ENCODE peak calls at places on chromosomes 16 and 17, in four cellular contexts. I, V, A and F are unnamed samples. For H3K4me1, the result is how much of the 10 kb centered on the place peaks cover.

GRCh38 chr16:3748307-3748706 is 31.0 kb upstream of the TRAP1 start:
- DNase-seq in I (no peak), V (no peak), A (no peak), F (no peak)

GRCh38 chr17:29733151-29733550 is 110.4 kb upstream of the CORO6 start:
- DNase-seq in I (no peak), V (peak), A (no peak), F (no peak)

GRCh38 chr17:78325076-78325712 is 34.7 kb downstream of the SOCS3 start:
- DNase-seq in I (peak), V (peak), A (no peak), F (no peak)

GRCh38 chr17:27506348-27507218 is 50.3 kb downstream of the KSR1 start:
- DNase-seq in I (no peak), V (no peak), A (no peak), F (no peak)

GRCh38 chr17:83151442-83152220 is 72.2 kb downstream of the METRNL start:
- DNase-seq in I (no peak), V (peak), A (no peak), F (peak)

GRCh38 chr16:57870753-57871454 is 68.6 kb upstream of the KIFC3 start:
- DNase-seq in I (no peak), V (no peak), A (no peak), F (no peak)

GRCh38 chr17:4369557-4370230 is 3.2 kb upstream of the UBE2G1 start:
- DNase-seq in I (no peak), V (no peak), A (no peak), F (peak)

GRCh38 chr17:65109543-65109942 is 27.6 kb upstream of the RGS9 start:
- DNase-seq in I (no peak), V (no peak), A (no peak), F (no peak)

GRCh38 chr16:86714166-86714565 is 135.8 kb downstream of the FOXL1 start:
- DNase-seq in I (no peak), V (peak), A (no peak), F (no peak)

GRCh38 chr17:81851423-81851822 is 8.9 kb downstream of the P4HB start:
- DNase-seq in I (no peak), V (no peak), A (no peak), F (no peak)
- H3K4me1 ChIP-seq in I (under half), V (under half), A (under half), F (half or more)

GRCh38 chr16:491225-491919 is 36.1 kb upstream of the CAPN15 start:
- DNase-seq in I (no peak), V (no peak), A (no peak), F (no peak)
- H3K4me1 ChIP-seq in I (under half), V (under half), A (under half), F (under half)

GRCh38 chr16:68372381-68372720 is 61.5 kb downstream of the PRMT7 start:
- DNase-seq in I (no peak), V (no peak), A (no peak), F (no peak)

GRCh38 chr16:68369697-68370096 is 58.9 kb downstream of the PRMT7 start:
- DNase-seq in I (no peak), V (no peak), A (no peak), F (peak)

GRCh38 chr16:68371706-68372380 is 61.0 kb downstream of the PRMT7 start:
- DNase-seq in I (no peak), V (no peak), A (no peak), F (no peak)

GRCh38 chr16:68370221-68370920 is 59.6 kb downstream of the PRMT7 start:
- DNase-seq in I (no peak), V (no peak), A (no peak), F (no peak)

GRCh38 chr16:68370921-68371651 is 60.3 kb downstream of the PRMT7 start:
- DNase-seq in I (no peak), V (no peak), A (no peak), F (peak)
- H3K4me1 ChIP-seq in I (under half), V (under half), A (under half), F (under half)

DNA sequence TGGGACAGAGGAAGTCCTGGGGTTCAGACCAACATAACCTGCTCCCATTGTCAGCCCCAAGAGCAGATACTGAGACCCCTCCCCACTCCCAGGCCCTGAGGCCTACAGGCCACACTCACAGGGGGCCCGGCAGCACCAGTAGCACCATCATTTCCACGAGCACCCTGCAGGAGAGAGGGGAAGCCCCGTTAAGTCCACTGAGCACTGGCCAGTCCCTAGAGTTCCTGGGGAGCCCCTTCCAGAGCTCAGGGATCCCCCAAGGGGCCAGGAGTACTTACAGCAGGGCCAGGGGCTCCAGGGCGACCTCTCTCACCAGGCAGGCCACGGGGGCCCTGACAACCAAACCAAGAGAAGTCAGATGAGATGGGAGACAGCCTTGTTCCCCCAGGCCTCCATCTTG is 5.4 kb downstream of the COL1A1 start:
- DNase-seq in I (no peak), V (peak), A (no peak), F (no peak)
- H3K4me1 ChIP-seq in I (under half), V (half or more), A (under half), F (under half)

GRCh38 chr17:57493171-57493570 is 236.8 kb downstream of the MSI2 start:
- DNase-seq in I (no peak), V (no peak), A (no peak), F (no peak)

GRCh38 chr17:57490890-57491289 is 234.6 kb downstream of the MSI2 start:
- DNase-seq in I (no peak), V (no peak), A (no peak), F (peak)

GRCh38 chr17:57496382-57496781 is 240.1 kb downstream of the MSI2 start:
- DNase-seq in I (no peak), V (no peak), A (no peak), F (no peak)

GRCh38 chr17:57493625-57494024 is 237.3 kb downstream of the MSI2 start:
- DNase-seq in I (no peak), V (no peak), A (no peak), F (peak)

DNA sequence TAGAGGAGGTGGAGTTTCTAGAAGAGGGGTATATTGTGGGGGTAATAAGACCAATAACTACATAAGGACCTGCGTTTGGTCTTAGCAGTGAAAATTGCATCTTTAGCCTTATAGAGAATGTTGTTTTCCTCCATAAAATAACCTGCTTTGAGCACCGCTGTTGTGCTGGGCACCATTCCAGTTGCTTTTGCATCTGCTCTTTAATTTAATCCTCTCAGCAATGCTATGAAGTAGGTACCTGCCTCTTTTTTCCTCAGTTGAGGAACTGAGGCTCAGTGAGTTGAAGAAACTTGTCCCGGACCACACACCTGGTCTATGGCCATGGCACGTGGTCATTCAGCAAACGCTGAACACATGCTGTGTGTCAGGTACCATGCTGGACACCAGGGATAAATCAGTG is 238.1 kb downstream of the MSI2 start:
- DNase-seq in I (no peak), V (no peak), A (no peak), F (peak)
- H3K4me1 ChIP-seq in I (under half), V (under half), A (under half), F (under half)

DNA sequence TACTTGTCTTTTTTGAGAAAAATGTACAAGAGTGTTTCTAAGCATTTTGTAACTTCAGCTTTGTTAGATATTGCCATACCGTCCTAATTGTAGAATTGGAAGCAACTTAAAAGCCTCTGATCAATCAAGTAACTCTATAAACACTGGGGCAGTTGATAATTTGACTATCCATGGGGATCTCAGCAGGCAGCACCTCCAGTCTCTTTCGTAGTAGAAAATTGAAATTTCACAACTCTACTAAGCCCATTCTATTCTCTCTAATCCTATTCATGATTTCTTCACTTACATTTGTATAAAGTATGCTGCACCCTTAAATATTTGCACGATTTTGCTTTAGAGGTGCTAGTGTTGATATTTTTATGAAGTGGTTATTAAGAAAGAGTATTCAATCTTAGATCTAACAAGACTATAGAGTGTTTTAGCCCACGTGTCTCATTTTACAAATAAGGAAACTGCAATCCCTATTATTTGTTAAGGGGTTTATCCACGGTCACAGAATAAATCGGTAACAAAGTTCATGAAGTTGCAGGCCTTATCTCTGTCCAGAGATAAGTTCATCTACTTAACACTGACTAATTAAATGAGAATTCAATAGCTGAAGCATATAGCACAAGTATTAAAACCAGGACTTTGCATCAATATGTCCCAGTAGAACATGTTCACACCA is 10.9 kb downstream of the ABCA6 start:
- DNase-seq in I (no peak), V (no peak), A (no peak), F (no peak)
- H3K4me1 ChIP-seq in I (under half), V (under half), A (under half), F (under half)

GRCh38 chr16:10942352-10943297 is at the start of gene DEXI:
- DNase-seq in I (peak), V (peak), A (peak), F (peak)
- H3K4me1 ChIP-seq in I (under half), V (under half), A (half or more), F (half or more)

DNA sequence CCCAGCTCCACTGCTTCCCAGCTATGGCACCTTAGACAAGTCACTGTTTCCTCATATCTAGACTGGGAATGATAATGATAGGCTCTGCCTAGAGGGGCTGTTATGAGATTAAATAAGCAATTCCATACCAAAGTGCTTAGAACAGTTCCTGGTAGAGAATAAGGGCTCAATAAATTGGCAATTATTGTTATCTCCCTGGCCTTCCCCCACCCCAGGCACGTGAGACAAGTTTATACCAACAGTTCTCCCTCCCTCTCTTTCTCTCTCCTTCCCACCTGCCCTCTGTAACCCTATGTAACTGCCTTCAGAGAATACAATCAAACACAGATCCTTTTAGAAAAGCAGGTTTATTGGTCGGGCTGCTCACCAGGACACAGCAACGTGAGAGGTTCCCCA is 13.9 kb upstream of the STAT3 start:
- DNase-seq in I (no peak), V (peak), A (no peak), F (no peak)
- H3K4me1 ChIP-seq in I (under half), V (under half), A (under half), F (under half)

DNA sequence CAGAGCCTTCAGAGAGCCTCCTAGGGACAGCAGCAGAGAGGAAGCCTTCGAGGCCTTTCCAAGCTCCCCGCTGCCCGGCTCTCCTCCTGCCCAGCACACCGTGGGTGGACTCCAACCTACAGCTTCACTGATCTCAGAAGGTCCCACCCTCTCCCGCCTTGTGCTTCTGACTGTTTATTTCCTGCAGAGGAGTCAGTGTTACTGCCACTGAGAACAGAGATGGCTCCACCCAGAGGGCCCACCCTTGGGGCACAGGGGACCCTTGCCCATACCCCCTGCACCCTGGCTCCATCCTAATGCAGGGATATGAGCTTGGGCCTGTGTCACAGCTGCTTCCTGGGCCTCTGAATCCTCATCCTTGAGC is 52.8 kb upstream of the TOB1 start:
- DNase-seq in I (no peak), V (peak), A (no peak), F (no peak)
- H3K4me1 ChIP-seq in I (under half), V (under half), A (under half), F (under half)

DNA sequence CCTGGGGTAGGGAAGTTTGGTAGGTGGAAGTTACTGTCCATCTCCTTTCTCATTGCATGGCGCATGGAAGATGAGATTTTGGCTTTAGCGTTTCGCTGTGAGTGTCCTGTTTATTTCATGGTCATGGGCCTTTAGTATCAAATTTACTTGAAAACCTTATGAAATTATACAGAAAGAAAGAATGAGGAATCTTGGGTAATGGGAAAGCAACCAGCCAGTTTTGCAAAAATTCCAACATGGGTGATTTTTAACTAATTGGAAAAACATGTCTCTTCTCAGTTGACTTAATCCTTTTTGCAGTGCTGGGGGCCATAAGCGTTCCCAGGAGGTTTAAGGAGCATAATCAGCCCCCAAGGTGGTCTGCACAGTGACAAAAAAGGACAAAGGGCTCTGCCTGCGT is 15.8 kb downstream of the RMI2 start:
- DNase-seq in I (no peak), V (no peak), A (no peak), F (no peak)
- H3K4me1 ChIP-seq in I (under half), V (under half), A (half or more), F (under half)